ENCODE peak calls at places on chromosome 19, in six cellular contexts. One of them, this sample, is unnamed.

GRCh38 chr19:28961772-28962500 is 251.0 kb downstream of the UQCRFS1 start:
- DNase-seq in GM23338: no peak
- DNase-seq in cardiac fibroblast: peak; percentile 76
- DNase-seq in substantia nigra: no peak
- DNase-seq in vagina: no peak
- DNase-seq in natural killer cell: no peak
- DNase-seq in this sample: no peak

GRCh38 chr19:10189631-10190425 is 4.9 kb downstream of the DNMT1 start:
- DNase-seq in GM23338: no peak
- DNase-seq in cardiac fibroblast: no peak
- DNase-seq in substantia nigra: no peak
- DNase-seq in vagina: no peak
- DNase-seq in natural killer cell: no peak
- DNase-seq in this sample: no peak

GRCh38 chr19:3068071-3068470 is 5.8 kb upstream of the TLE5 start:
- DNase-seq in GM23338: no peak
- DNase-seq in cardiac fibroblast: no peak
- DNase-seq in substantia nigra: no peak
- DNase-seq in vagina: no peak
- DNase-seq in natural killer cell: no peak
- DNase-seq in this sample: no peak

GRCh38 chr19:39754544-39754943 is 16.7 kb upstream of the CLC start:
- DNase-seq in GM23338: no peak
- DNase-seq in cardiac fibroblast: no peak
- DNase-seq in substantia nigra: no peak
- DNase-seq in vagina: no peak
- DNase-seq in natural killer cell: no peak
- DNase-seq in this sample: no peak

GRCh38 chr19:1591421-1592022 is 1.1 kb downstream of the MBD3 start:
- DNase-seq in GM23338: no peak
- DNase-seq in cardiac fibroblast: peak; percentile 13
- DNase-seq in substantia nigra: no peak
- DNase-seq in vagina: no peak
- DNase-seq in natural killer cell: no peak
- DNase-seq in this sample: no peak

GRCh38 chr19:3397266-3398022 is 31.1 kb downstream of the NFIC start:
- DNase-seq in GM23338: peak; percentile 60
- DNase-seq in cardiac fibroblast: no peak
- DNase-seq in substantia nigra: peak; percentile 32
- DNase-seq in vagina: no peak
- DNase-seq in natural killer cell: no peak
- DNase-seq in this sample: no peak

GRCh38 chr19:45999653-46000121 is 4.4 kb downstream of the CCDC61 start:
- DNase-seq in GM23338: peak; percentile 87
- DNase-seq in cardiac fibroblast: peak; percentile 21
- DNase-seq in substantia nigra: peak; percentile 6
- DNase-seq in vagina: no peak
- DNase-seq in natural killer cell: no peak
- DNase-seq in this sample: peak; percentile 17

GRCh38 chr19:30001301-30001700 is 59.3 kb downstream of the URI1 start:
- DNase-seq in GM23338: no peak
- DNase-seq in cardiac fibroblast: no peak
- DNase-seq in substantia nigra: no peak
- DNase-seq in vagina: no peak
- DNase-seq in natural killer cell: no peak
- DNase-seq in this sample: no peak

GRCh38 chr19:1057185-1057857 is 9.6 kb upstream of the ARHGAP45 start:
- DNase-seq in GM23338: peak; percentile 83
- DNase-seq in cardiac fibroblast: peak; percentile 73
- DNase-seq in substantia nigra: no peak
- DNase-seq in vagina: no peak
- DNase-seq in natural killer cell: no peak
- DNase-seq in this sample: no peak

GRCh38 chr19:34974631-34975030 is 10.6 kb upstream of the ZNF792 start:
- DNase-seq in GM23338: no peak
- DNase-seq in cardiac fibroblast: peak; percentile 79
- DNase-seq in substantia nigra: no peak
- DNase-seq in vagina: no peak
- DNase-seq in natural killer cell: no peak
- DNase-seq in this sample: no peak

GRCh38 chr19:29967623-29968022 is 25.6 kb downstream of the URI1 start:
- DNase-seq in GM23338: no peak
- DNase-seq in cardiac fibroblast: peak; percentile 55
- DNase-seq in substantia nigra: no peak
- DNase-seq in vagina: no peak
- DNase-seq in natural killer cell: no peak
- DNase-seq in this sample: no peak

GRCh38 chr19:47598407-47599349 is 10.3 kb upstream of the BICRA start:
- DNase-seq in GM23338: peak; percentile 97
- DNase-seq in cardiac fibroblast: peak; percentile 96
- DNase-seq in substantia nigra: no peak
- DNase-seq in vagina: peak; percentile 91
- DNase-seq in natural killer cell: no peak
- DNase-seq in this sample: peak; percentile 8

This sample was measured in anterior cingulate cortex.